ENCODE peak calls at places on chromosome 22, in four cellular contexts. V is keratinocyte, Q is HepG2, Z is PC-3. O is an unnamed sample.

GRCh38 chr22:21657361-21658118 is 8.3 kb upstream of the PPIL2 start:
- DNase-seq in V (no peak), Q (peak), Z (peak), O (no peak)

GRCh38 chr22:37484115-37485005 is 1.8 kb downstream of the MFNG start:
- DNase-seq in V (no peak), Q (no peak), Z (no peak), O (no peak)

GRCh38 chr22:19832476-19833108 is 22.1 kb downstream of the GNB1L start:
- DNase-seq in V (no peak), Q (no peak), Z (no peak), O (no peak)

GRCh38 chr22:49103314-49104052 is 724.2 kb downstream of the BRD1 start:
- DNase-seq in V (no peak), Q (no peak), Z (no peak), O (no peak)

GRCh38 chr22:18954333-18954732 is 18.2 kb upstream of the PRODH start:
- DNase-seq in V (no peak), Q (peak), Z (peak), O (no peak)

GRCh38 chr22:28151241-28151640 is 232.2 kb upstream of the PITPNB start:
- DNase-seq in V (no peak), Q (peak), Z (no peak), O (no peak)

GRCh38 chr22:22871536-22872278 is 15.9 kb upstream of the IGLL5 start:
- DNase-seq in V (no peak), Q (no peak), Z (no peak), O (no peak)

GRCh38 chr22:49009359-49010063 is 818.2 kb downstream of the BRD1 start:
- DNase-seq in V (no peak), Q (no peak), Z (no peak), O (no peak)

GRCh38 chr22:37353839-37354238 is 71.5 kb downstream of the CYTH4 start:
- DNase-seq in V (no peak), Q (no peak), Z (no peak), O (peak)

GRCh38 chr22:38049812-38050619 is 7.2 kb upstream of the PICK1 start:
- DNase-seq in V (no peak), Q (no peak), Z (no peak), O (no peak)

GRCh38 chr22:23278883-23279675 is 98.8 kb downstream of the BCR start:
- DNase-seq in V (peak), Q (no peak), Z (peak), O (peak)

GRCh38 chr22:22348127-22348814 is 103.7 kb downstream of the VPREB1 start:
- DNase-seq in V (no peak), Q (peak), Z (peak), O (no peak)

GRCh38 chr22:41446057-41446501 is 522 bp downstream of the TOB2 start:
- DNase-seq in V (no peak), Q (no peak), Z (no peak), O (no peak)
- H2AFZ ChIP-seq in V (no peak), Q (no peak), Z (no peak), O (no peak)

DNA sequence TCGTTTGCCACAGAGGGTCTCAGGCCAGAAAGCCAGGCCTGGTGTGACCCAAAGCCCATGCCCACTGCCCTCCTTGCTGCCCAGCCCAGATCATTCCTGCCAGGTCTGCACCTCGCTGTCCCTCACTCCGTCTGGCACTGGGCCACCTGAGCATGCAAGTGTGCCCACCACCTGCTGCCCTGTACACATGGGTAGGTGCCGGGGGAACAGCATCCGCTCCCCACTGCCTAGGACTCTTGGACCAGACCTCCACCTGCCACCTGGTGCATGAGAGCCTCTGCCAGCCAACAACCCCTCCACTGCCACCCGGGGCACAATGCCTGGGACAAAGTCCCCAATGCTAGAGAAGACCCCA is 12.5 kb downstream of the MGAT3 start:
- DNase-seq in V (no peak), Q (no peak), Z (no peak), O (no peak)
- H3K9ac ChIP-seq in V (no peak), Q (no peak), Z (no peak), O (no peak)

DNA sequence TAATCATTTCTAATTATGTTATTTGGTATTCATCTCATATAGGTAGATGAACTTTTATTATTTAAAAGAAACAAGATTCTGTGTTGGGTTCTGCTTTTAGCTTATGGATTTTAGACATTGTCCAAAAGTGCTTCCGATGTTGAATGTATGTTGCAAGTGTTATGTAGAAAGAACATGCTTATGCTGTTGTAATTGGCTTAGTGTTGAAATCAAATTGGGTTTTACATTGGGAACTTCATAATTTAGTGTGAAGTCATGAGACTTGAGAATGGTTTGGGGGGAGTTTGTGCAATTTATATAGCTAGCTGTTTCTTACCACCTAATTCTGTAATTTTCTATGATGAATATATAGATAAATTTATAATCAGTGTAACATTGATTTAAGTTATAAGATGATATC is 3.6 kb downstream of the MTMR3 start:
- DNase-seq in V (no peak), Q (no peak), Z (no peak), O (no peak)
- H3K4me2 ChIP-seq in V (no peak), Q (no peak), Z (no peak), O (no peak)

GRCh38 chr22:35611200-35611890 is 5.8 kb downstream of the MB start:
- DNase-seq in V (no peak), Q (no peak), Z (no peak), O (no peak)
- H2AFZ ChIP-seq in V (no peak), Q (no peak), Z (no peak), O (no peak)

DNA sequence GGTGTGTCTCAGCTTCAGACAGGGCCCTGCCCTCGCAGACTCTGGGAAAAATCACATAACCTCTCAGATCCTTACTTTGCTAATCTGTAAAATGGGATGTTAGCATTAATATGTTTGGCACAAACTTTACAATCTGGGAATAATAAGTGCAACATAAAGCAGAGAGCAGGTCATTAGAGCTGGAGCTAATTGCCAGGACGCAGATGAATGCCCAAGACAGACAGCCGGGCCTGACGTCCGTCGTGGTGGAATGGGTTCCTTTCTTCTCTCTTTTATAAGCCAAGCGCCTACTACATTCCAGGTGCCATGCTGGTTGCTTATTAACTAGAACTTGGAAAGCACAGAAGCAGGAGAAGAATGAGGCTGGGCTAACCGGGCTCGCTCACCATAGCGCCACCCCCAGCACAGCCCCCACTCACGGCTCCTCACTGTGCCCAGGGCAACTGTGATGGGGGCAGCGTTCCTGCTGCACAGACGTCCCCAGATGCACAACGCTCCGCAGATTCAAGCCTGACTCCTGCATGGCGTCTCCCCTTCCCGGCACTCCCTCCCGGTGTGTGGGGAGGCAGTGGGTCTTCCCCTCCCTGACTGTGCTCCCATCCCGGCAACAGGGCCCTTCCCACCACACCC is 43.9 kb downstream of the TRMU start:
- DNase-seq in V (no peak), Q (peak), Z (no peak), O (no peak)
- H3K9ac ChIP-seq in V (no peak), Q (peak), Z (no peak), O (no peak)

GRCh38 chr22:35656284-35656752 is 8.1 kb downstream of the APOL6 start:
- DNase-seq in V (no peak), Q (no peak), Z (no peak), O (no peak)
- H3K4me2 ChIP-seq in V (no peak), Q (no peak), Z (no peak), O (no peak)

GRCh38 chr22:46602025-46602424 is 18.2 kb upstream of the GRAMD4 start:
- DNase-seq in V (no peak), Q (no peak), Z (no peak), O (no peak)
- H2AFZ ChIP-seq in V (no peak), Q (no peak), Z (no peak), O (no peak)